ENCODE peak calls at places on chromosome 22, in five cellular contexts. One of them, this sample, is unnamed.
A peak's percentile ranks its signal among the peaks of the same experiment; 100 is the strongest.

GRCh38 chr22:32352681-32353080 is 5.0 kb upstream of the RFPL3 start:
- DNase-seq in naive thymus-derived CD4-positive, alpha-beta T cell: no peak
- DNase-seq in uterus: no peak
- DNase-seq in sigmoid colon: no peak
- DNase-seq in right lobe of liver: no peak
- DNase-seq in this sample: no peak

GRCh38 chr22:44182591-44183588 is 2.2 kb downstream of the PARVG start:
- DNase-seq in naive thymus-derived CD4-positive, alpha-beta T cell: peak; percentile 36
- DNase-seq in uterus: no peak
- DNase-seq in sigmoid colon: peak; percentile 78
- DNase-seq in right lobe of liver: peak; percentile 59
- DNase-seq in this sample: peak; percentile 95

GRCh38 chr22:27990879-27991278 is 71.8 kb upstream of the PITPNB start:
- DNase-seq in naive thymus-derived CD4-positive, alpha-beta T cell: no peak
- DNase-seq in uterus: peak; percentile 50
- DNase-seq in sigmoid colon: peak; percentile 88
- DNase-seq in right lobe of liver: peak; percentile 80
- DNase-seq in this sample: no peak

GRCh38 chr22:43270314-43270908 is 72.8 kb downstream of the SCUBE1 start:
- DNase-seq in naive thymus-derived CD4-positive, alpha-beta T cell: no peak
- DNase-seq in uterus: no peak
- DNase-seq in sigmoid colon: no peak
- DNase-seq in right lobe of liver: no peak
- DNase-seq in this sample: no peak

GRCh38 chr22:17606472-17606871 is 22.1 kb downstream of the ATP6V1E1 start:
- DNase-seq in naive thymus-derived CD4-positive, alpha-beta T cell: no peak
- DNase-seq in uterus: no peak
- DNase-seq in sigmoid colon: peak; percentile 77
- DNase-seq in right lobe of liver: no peak
- DNase-seq in this sample: peak; percentile 19

GRCh38 chr22:38943181-38943580 is 14.2 kb upstream of the APOBEC3A start:
- DNase-seq in naive thymus-derived CD4-positive, alpha-beta T cell: no peak
- DNase-seq in uterus: no peak
- DNase-seq in sigmoid colon: no peak
- DNase-seq in right lobe of liver: peak; percentile 42
- DNase-seq in this sample: no peak

GRCh38 chr22:25388866-25389540 is 169.6 kb downstream of the CRYBB2 start:
- DNase-seq in naive thymus-derived CD4-positive, alpha-beta T cell: no peak
- DNase-seq in uterus: no peak
- DNase-seq in sigmoid colon: no peak
- DNase-seq in right lobe of liver: no peak
- DNase-seq in this sample: peak; percentile 79

GRCh38 chr22:28817919-28818859 is 17.8 kb upstream of the XBP1 start:
- DNase-seq in naive thymus-derived CD4-positive, alpha-beta T cell: no peak
- DNase-seq in uterus: no peak
- DNase-seq in sigmoid colon: peak; percentile 60
- DNase-seq in right lobe of liver: peak; percentile 79
- DNase-seq in this sample: peak; percentile 49

GRCh38 chr22:42814215-42814614 is 42.9 kb downstream of the ARFGAP3 start:
- DNase-seq in naive thymus-derived CD4-positive, alpha-beta T cell: no peak
- DNase-seq in uterus: no peak
- DNase-seq in sigmoid colon: no peak
- DNase-seq in right lobe of liver: no peak
- DNase-seq in this sample: no peak

GRCh38 chr22:30170126-30170525 is 76.4 kb downstream of the LIF start:
- DNase-seq in naive thymus-derived CD4-positive, alpha-beta T cell: peak; percentile 10
- DNase-seq in uterus: no peak
- DNase-seq in sigmoid colon: no peak
- DNase-seq in right lobe of liver: no peak
- DNase-seq in this sample: no peak

DNA sequence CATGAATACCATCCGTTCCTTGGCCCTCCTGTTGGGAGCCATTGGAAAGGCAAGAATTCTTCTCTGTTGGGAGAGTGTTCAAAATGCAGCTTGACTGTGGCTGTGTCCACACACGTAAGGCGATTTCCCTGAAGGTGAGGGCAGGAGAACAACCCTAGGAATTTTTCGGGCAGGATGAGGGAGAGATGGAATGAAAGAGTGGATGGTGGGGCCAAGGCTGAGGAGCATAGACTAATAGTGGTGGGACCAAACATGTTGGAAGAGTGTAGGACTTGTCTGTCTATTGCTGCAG is 924.9 kb downstream of the TBC1D22A start:
- DNase-seq in naive thymus-derived CD4-positive, alpha-beta T cell: no peak
- DNase-seq in uterus: no peak
- DNase-seq in sigmoid colon: no peak
- DNase-seq in right lobe of liver: no peak
- DNase-seq in this sample: no peak
- H3K9me3 ChIP-seq in naive thymus-derived CD4-positive, alpha-beta T cell: no peaks in the 10 kb centered on the region
- H3K9me3 ChIP-seq in uterus: no peaks in the 10 kb centered on the region
- H3K9me3 ChIP-seq in sigmoid colon: no peaks in the 10 kb centered on the region
- H3K9me3 ChIP-seq in right lobe of liver: no peaks in the 10 kb centered on the region
- H3K9me3 ChIP-seq in this sample: peaks cover 21% of the 10 kb centered on the region

GRCh38 chr22:49015993-49016908 is 811.4 kb downstream of the BRD1 start:
- DNase-seq in naive thymus-derived CD4-positive, alpha-beta T cell: no peak
- DNase-seq in uterus: no peak
- DNase-seq in sigmoid colon: peak; percentile 51
- DNase-seq in right lobe of liver: peak; percentile 22
- DNase-seq in this sample: no peak
- H3K9me3 ChIP-seq in naive thymus-derived CD4-positive, alpha-beta T cell: no peaks in the 10 kb centered on the region
- H3K9me3 ChIP-seq in uterus: no peaks in the 10 kb centered on the region
- H3K9me3 ChIP-seq in sigmoid colon: no peaks in the 10 kb centered on the region
- H3K9me3 ChIP-seq in right lobe of liver: no peaks in the 10 kb centered on the region
- H3K9me3 ChIP-seq in this sample: no peaks in the 10 kb centered on the region

DNA sequence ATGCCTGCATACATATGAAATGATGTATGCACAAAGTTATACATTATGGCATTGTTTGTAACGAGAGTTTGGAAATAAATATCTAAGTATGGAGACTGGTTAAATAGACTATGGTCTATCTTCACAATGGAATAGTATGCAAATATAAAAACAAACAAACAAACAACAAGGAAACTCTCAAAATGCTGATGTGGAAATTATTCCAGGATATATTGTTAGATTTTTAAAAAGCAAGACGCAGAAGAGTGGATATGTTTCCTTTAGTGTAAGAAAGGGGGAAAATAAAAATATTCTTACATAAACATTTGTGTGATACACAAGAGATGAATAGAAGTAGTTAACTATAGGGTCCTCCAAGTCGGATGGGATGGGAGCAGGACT is 10.8 kb upstream of the CRKL start:
- DNase-seq in naive thymus-derived CD4-positive, alpha-beta T cell: no peak
- DNase-seq in uterus: no peak
- DNase-seq in sigmoid colon: no peak
- DNase-seq in right lobe of liver: no peak
- DNase-seq in this sample: no peak
- H3K9me3 ChIP-seq in naive thymus-derived CD4-positive, alpha-beta T cell: no peaks in the 10 kb centered on the region
- H3K9me3 ChIP-seq in uterus: no peaks in the 10 kb centered on the region
- H3K9me3 ChIP-seq in sigmoid colon: no peaks in the 10 kb centered on the region
- H3K9me3 ChIP-seq in right lobe of liver: no peaks in the 10 kb centered on the region
- H3K9me3 ChIP-seq in this sample: no peaks in the 10 kb centered on the region

GRCh38 chr22:48923165-48923875 is 904.4 kb downstream of the BRD1 start:
- DNase-seq in naive thymus-derived CD4-positive, alpha-beta T cell: no peak
- DNase-seq in uterus: no peak
- DNase-seq in sigmoid colon: peak; percentile 53
- DNase-seq in right lobe of liver: no peak
- DNase-seq in this sample: no peak

GRCh38 chr22:48919187-48919590 is 908.5 kb downstream of the BRD1 start:
- DNase-seq in naive thymus-derived CD4-positive, alpha-beta T cell: no peak
- DNase-seq in uterus: no peak
- DNase-seq in sigmoid colon: peak; percentile 27
- DNase-seq in right lobe of liver: no peak
- DNase-seq in this sample: no peak

GRCh38 chr22:48919851-48920589 is 907.7 kb downstream of the BRD1 start:
- DNase-seq in naive thymus-derived CD4-positive, alpha-beta T cell: no peak
- DNase-seq in uterus: no peak
- DNase-seq in sigmoid colon: peak; percentile 29
- DNase-seq in right lobe of liver: no peak
- DNase-seq in this sample: no peak

GRCh38 chr22:48920776-48921241 is 906.9 kb downstream of the BRD1 start:
- DNase-seq in naive thymus-derived CD4-positive, alpha-beta T cell: no peak
- DNase-seq in uterus: no peak
- DNase-seq in sigmoid colon: peak; percentile 54
- DNase-seq in right lobe of liver: no peak
- DNase-seq in this sample: no peak

DNA sequence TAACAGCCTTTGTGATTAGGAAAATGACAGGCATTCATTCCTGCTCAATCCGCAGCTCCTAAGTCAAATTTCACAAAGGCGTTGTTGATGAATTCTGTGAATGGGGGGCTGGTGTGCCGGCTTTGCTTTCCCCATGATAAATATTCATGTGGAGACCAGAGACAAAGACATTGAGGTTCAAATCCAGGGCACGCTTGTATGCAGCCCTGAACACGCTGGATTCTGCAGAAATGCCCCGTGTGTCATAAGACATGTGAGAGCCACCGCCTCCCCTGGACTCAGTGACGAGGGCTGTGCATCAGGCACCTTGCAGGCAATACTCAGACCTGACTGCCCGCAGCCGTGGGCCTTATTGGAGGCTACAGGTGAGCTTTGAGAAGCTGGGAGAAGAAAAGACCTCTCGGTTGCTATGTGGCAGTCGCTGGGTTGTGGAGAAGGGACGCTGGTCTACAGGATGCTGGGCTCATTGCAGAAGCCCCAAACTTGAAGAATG is 906.2 kb downstream of the BRD1 start:
- DNase-seq in naive thymus-derived CD4-positive, alpha-beta T cell: no peak
- DNase-seq in uterus: no peak
- DNase-seq in sigmoid colon: peak; percentile 63
- DNase-seq in right lobe of liver: no peak
- DNase-seq in this sample: no peak
- H3K9me3 ChIP-seq in naive thymus-derived CD4-positive, alpha-beta T cell: no peaks in the 10 kb centered on the region
- H3K9me3 ChIP-seq in uterus: no peaks in the 10 kb centered on the region
- H3K9me3 ChIP-seq in sigmoid colon: no peaks in the 10 kb centered on the region
- H3K9me3 ChIP-seq in right lobe of liver: no peaks in the 10 kb centered on the region
- H3K9me3 ChIP-seq in this sample: no peaks in the 10 kb centered on the region

GRCh38 chr22:47285981-47286380 is 523.5 kb downstream of the TBC1D22A start:
- DNase-seq in naive thymus-derived CD4-positive, alpha-beta T cell: no peak
- DNase-seq in uterus: no peak
- DNase-seq in sigmoid colon: no peak
- DNase-seq in right lobe of liver: no peak
- DNase-seq in this sample: no peak

GRCh38 chr22:47289316-47289985 is 527.0 kb downstream of the TBC1D22A start:
- DNase-seq in naive thymus-derived CD4-positive, alpha-beta T cell: no peak
- DNase-seq in uterus: peak; percentile 7
- DNase-seq in sigmoid colon: peak; percentile 36
- DNase-seq in right lobe of liver: peak; percentile 24
- DNase-seq in this sample: no peak

GRCh38 chr22:47288640-47289039 is 526.2 kb downstream of the TBC1D22A start:
- DNase-seq in naive thymus-derived CD4-positive, alpha-beta T cell: no peak
- DNase-seq in uterus: peak; percentile 2
- DNase-seq in sigmoid colon: peak; percentile 35
- DNase-seq in right lobe of liver: no peak
- DNase-seq in this sample: no peak

GRCh38 chr22:47286590-47286989 is 524.1 kb downstream of the TBC1D22A start:
- DNase-seq in naive thymus-derived CD4-positive, alpha-beta T cell: no peak
- DNase-seq in uterus: no peak
- DNase-seq in sigmoid colon: peak; percentile 46
- DNase-seq in right lobe of liver: no peak
- DNase-seq in this sample: no peak

GRCh38 chr22:47287516-47287915 is 525.1 kb downstream of the TBC1D22A start:
- DNase-seq in naive thymus-derived CD4-positive, alpha-beta T cell: no peak
- DNase-seq in uterus: no peak
- DNase-seq in sigmoid colon: peak; percentile 45
- DNase-seq in right lobe of liver: no peak
- DNase-seq in this sample: no peak
- H3K9me3 ChIP-seq in naive thymus-derived CD4-positive, alpha-beta T cell: no peaks in the 10 kb centered on the region
- H3K9me3 ChIP-seq in uterus: no peaks in the 10 kb centered on the region
- H3K9me3 ChIP-seq in sigmoid colon: no peaks in the 10 kb centered on the region
- H3K9me3 ChIP-seq in right lobe of liver: no peaks in the 10 kb centered on the region
- H3K9me3 ChIP-seq in this sample: no peaks in the 10 kb centered on the region

GRCh38 chr22:40534379-40535188 is 101.9 kb downstream of the MRTFA start:
- DNase-seq in naive thymus-derived CD4-positive, alpha-beta T cell: no peak
- DNase-seq in uterus: no peak
- DNase-seq in sigmoid colon: no peak
- DNase-seq in right lobe of liver: no peak
- DNase-seq in this sample: no peak
- H3K9me3 ChIP-seq in naive thymus-derived CD4-positive, alpha-beta T cell: no peaks in the 10 kb centered on the region
- H3K9me3 ChIP-seq in uterus: no peaks in the 10 kb centered on the region
- H3K9me3 ChIP-seq in sigmoid colon: no peaks in the 10 kb centered on the region
- H3K9me3 ChIP-seq in right lobe of liver: no peaks in the 10 kb centered on the region
- H3K9me3 ChIP-seq in this sample: no peaks in the 10 kb centered on the region

GRCh38 chr22:49535527-49536125 is 292.0 kb downstream of the BRD1 start:
- DNase-seq in naive thymus-derived CD4-positive, alpha-beta T cell: no peak
- DNase-seq in uterus: no peak
- DNase-seq in sigmoid colon: peak; percentile 50
- DNase-seq in right lobe of liver: peak; percentile 25
- DNase-seq in this sample: peak; percentile 54
- H3K9me3 ChIP-seq in naive thymus-derived CD4-positive, alpha-beta T cell: no peaks in the 10 kb centered on the region
- H3K9me3 ChIP-seq in uterus: no peaks in the 10 kb centered on the region
- H3K9me3 ChIP-seq in sigmoid colon: no peaks in the 10 kb centered on the region
- H3K9me3 ChIP-seq in right lobe of liver: no peaks in the 10 kb centered on the region
- H3K9me3 ChIP-seq in this sample: no peaks in the 10 kb centered on the region

GRCh38 chr22:49101225-49101624 is 726.4 kb downstream of the BRD1 start:
- DNase-seq in naive thymus-derived CD4-positive, alpha-beta T cell: no peak
- DNase-seq in uterus: no peak
- DNase-seq in sigmoid colon: no peak
- DNase-seq in right lobe of liver: no peak
- DNase-seq in this sample: peak; percentile 31

GRCh38 chr22:49102367-49102766 is 725.3 kb downstream of the BRD1 start:
- DNase-seq in naive thymus-derived CD4-positive, alpha-beta T cell: no peak
- DNase-seq in uterus: no peak
- DNase-seq in sigmoid colon: peak; percentile 38
- DNase-seq in right lobe of liver: no peak
- DNase-seq in this sample: peak; percentile 52

GRCh38 chr22:49101873-49102272 is 725.8 kb downstream of the BRD1 start:
- DNase-seq in naive thymus-derived CD4-positive, alpha-beta T cell: no peak
- DNase-seq in uterus: no peak
- DNase-seq in sigmoid colon: peak; percentile 44
- DNase-seq in right lobe of liver: no peak
- DNase-seq in this sample: peak; percentile 59

GRCh38 chr22:49104434-49104833 is 723.2 kb downstream of the BRD1 start:
- DNase-seq in naive thymus-derived CD4-positive, alpha-beta T cell: no peak
- DNase-seq in uterus: no peak
- DNase-seq in sigmoid colon: no peak
- DNase-seq in right lobe of liver: no peak
- DNase-seq in this sample: no peak

GRCh38 chr22:49103314-49104052 is 724.2 kb downstream of the BRD1 start:
- DNase-seq in naive thymus-derived CD4-positive, alpha-beta T cell: no peak
- DNase-seq in uterus: no peak
- DNase-seq in sigmoid colon: peak; percentile 41
- DNase-seq in right lobe of liver: no peak
- DNase-seq in this sample: no peak
- H3K9me3 ChIP-seq in naive thymus-derived CD4-positive, alpha-beta T cell: no peaks in the 10 kb centered on the region
- H3K9me3 ChIP-seq in uterus: no peaks in the 10 kb centered on the region
- H3K9me3 ChIP-seq in sigmoid colon: no peaks in the 10 kb centered on the region
- H3K9me3 ChIP-seq in right lobe of liver: no peaks in the 10 kb centered on the region
- H3K9me3 ChIP-seq in this sample: no peaks in the 10 kb centered on the region

GRCh38 chr22:48263791-48264351 is 1501.4 kb downstream of the TBC1D22A start:
- DNase-seq in naive thymus-derived CD4-positive, alpha-beta T cell: no peak
- DNase-seq in uterus: no peak
- DNase-seq in sigmoid colon: no peak
- DNase-seq in right lobe of liver: no peak
- DNase-seq in this sample: no peak
- H3K9me3 ChIP-seq in naive thymus-derived CD4-positive, alpha-beta T cell: no peaks in the 10 kb centered on the region
- H3K9me3 ChIP-seq in uterus: no peaks in the 10 kb centered on the region
- H3K9me3 ChIP-seq in sigmoid colon: no peaks in the 10 kb centered on the region
- H3K9me3 ChIP-seq in right lobe of liver: no peaks in the 10 kb centered on the region
- H3K9me3 ChIP-seq in this sample: no peaks in the 10 kb centered on the region

This sample was measured in spleen.